ENCODE peak calls at places on chromosomes 3 and 15, in seven cellular contexts. One of them, this sample, is unnamed.

GRCh38 chr3:59771760-59772159 is 721.9 kb upstream of the CFAP20DC start:
- DNase-seq in Caco-2: no peak
- DNase-seq in mammary epithelial cell: peak
- DNase-seq in brain microvascular endothelial cell: peak
- DNase-seq in CD4-positive, alpha-beta T cell: no peak
- DNase-seq in HFF-Myc: no peak
- DNase-seq in breast epithelium: no peak
- DNase-seq in this sample: peak

GRCh38 chr3:72698154-72698917 is 149.9 kb downstream of the SHQ1 start:
- DNase-seq in Caco-2: no peak
- DNase-seq in mammary epithelial cell: no peak
- DNase-seq in brain microvascular endothelial cell: no peak
- DNase-seq in CD4-positive, alpha-beta T cell: no peak
- DNase-seq in HFF-Myc: no peak
- DNase-seq in breast epithelium: no peak
- DNase-seq in this sample: no peak

GRCh38 chr15:65343374-65343981 is 34.3 kb downstream of the IGDCC3 start:
- DNase-seq in Caco-2: no peak
- DNase-seq in mammary epithelial cell: no peak
- DNase-seq in brain microvascular endothelial cell: no peak
- DNase-seq in CD4-positive, alpha-beta T cell: no peak
- DNase-seq in HFF-Myc: no peak
- DNase-seq in breast epithelium: no peak
- DNase-seq in this sample: no peak

GRCh38 chr3:104397713-104398112 is 969.0 kb upstream of the ALCAM start:
- DNase-seq in Caco-2: no peak
- DNase-seq in mammary epithelial cell: no peak
- DNase-seq in brain microvascular endothelial cell: no peak
- DNase-seq in CD4-positive, alpha-beta T cell: no peak
- DNase-seq in HFF-Myc: no peak
- DNase-seq in breast epithelium: no peak
- DNase-seq in this sample: no peak

GRCh38 chr15:85329561-85330421 is 50.6 kb upstream of the AKAP13 start:
- DNase-seq in Caco-2: no peak
- DNase-seq in mammary epithelial cell: no peak
- DNase-seq in brain microvascular endothelial cell: peak
- DNase-seq in CD4-positive, alpha-beta T cell: no peak
- DNase-seq in HFF-Myc: peak
- DNase-seq in breast epithelium: no peak
- DNase-seq in this sample: no peak

GRCh38 chr15:38746211-38746610 is 181.6 kb upstream of the RASGRP1 start:
- DNase-seq in Caco-2: no peak
- DNase-seq in mammary epithelial cell: no peak
- DNase-seq in brain microvascular endothelial cell: no peak
- DNase-seq in CD4-positive, alpha-beta T cell: no peak
- DNase-seq in HFF-Myc: no peak
- DNase-seq in breast epithelium: no peak
- DNase-seq in this sample: no peak

GRCh38 chr15:67542192-67542461 is 376 bp upstream of the MAP2K5 start:
- DNase-seq in Caco-2: no peak
- DNase-seq in mammary epithelial cell: no peak
- DNase-seq in brain microvascular endothelial cell: no peak
- DNase-seq in CD4-positive, alpha-beta T cell: no peak
- DNase-seq in HFF-Myc: no peak
- DNase-seq in breast epithelium: no peak
- DNase-seq in this sample: peak

GRCh38 chr3:175246766-175247165 is 387.6 kb downstream of the NAALADL2 start:
- DNase-seq in Caco-2: no peak
- DNase-seq in mammary epithelial cell: no peak
- DNase-seq in brain microvascular endothelial cell: no peak
- DNase-seq in CD4-positive, alpha-beta T cell: no peak
- DNase-seq in HFF-Myc: no peak
- DNase-seq in breast epithelium: no peak
- DNase-seq in this sample: no peak

GRCh38 chr3:83632526-83632925 is 1326.3 kb upstream of the CADM2 start:
- DNase-seq in Caco-2: no peak
- DNase-seq in mammary epithelial cell: no peak
- DNase-seq in brain microvascular endothelial cell: no peak
- DNase-seq in CD4-positive, alpha-beta T cell: no peak
- DNase-seq in HFF-Myc: no peak
- DNase-seq in breast epithelium: no peak
- DNase-seq in this sample: no peak

GRCh38 chr3:173737167-173737808 is 339.7 kb downstream of the NLGN1 start:
- DNase-seq in Caco-2: no peak
- DNase-seq in mammary epithelial cell: peak
- DNase-seq in brain microvascular endothelial cell: no peak
- DNase-seq in CD4-positive, alpha-beta T cell: no peak
- DNase-seq in HFF-Myc: no peak
- DNase-seq in breast epithelium: no peak
- DNase-seq in this sample: peak

GRCh38 chr3:133269393-133269792 is 130.5 kb upstream of the BFSP2 start:
- DNase-seq in Caco-2: no peak
- DNase-seq in mammary epithelial cell: no peak
- DNase-seq in brain microvascular endothelial cell: no peak
- DNase-seq in CD4-positive, alpha-beta T cell: no peak
- DNase-seq in HFF-Myc: no peak
- DNase-seq in breast epithelium: no peak
- DNase-seq in this sample: no peak